ENCODE peak calls at places on chromosomes 16 and 17, in four cellular contexts. S, F, T and W are unnamed samples.

GRCh38 chr16:1428511-1428910 is 2.4 kb upstream of the PERCC1 start:
- DNase-seq in S (no peak), T (no peak), F (peak; percentile 23), W (peak; percentile 58)

GRCh38 chr17:78779848-78780247 is 2.2 kb downstream of the CYTH1 start:
- DNase-seq in T (no peak), S (no peak), F (peak; percentile 51), W (peak; percentile 38)

GRCh38 chr17:75872434-75873351 is 5.7 kb downstream of the TRIM47 start:
- DNase-seq in T (peak; percentile 96), F (peak; percentile 29), S (no peak), W (no peak)

GRCh38 chr17:61837175-61838051 is 25.9 kb downstream of the BRIP1 start:
- DNase-seq in F (peak; percentile 29), T (no peak), S (peak; percentile 34), W (no peak)

GRCh38 chr16:69917739-69918138 is 33.4 kb upstream of the CLEC18A start:
- DNase-seq in T (no peak), S (peak; percentile 85), F (no peak), W (no peak)

GRCh38 chr17:66753126-66753920 is 81.6 kb upstream of the CACNG5 start:
- DNase-seq in S (no peak), T (no peak), F (no peak), W (no peak)

GRCh38 chr16:26645629-26646028 is 421.1 kb upstream of the C16orf82 start:
- DNase-seq in F (peak; percentile 48), S (no peak), T (peak; percentile 81), W (no peak)

GRCh38 chr17:18259621-18260331 is 686 bp upstream of the MIEF2 start:
- DNase-seq in F (peak; percentile 4), T (no peak), S (no peak), W (no peak)

GRCh38 chr16:72840591-72841381 is 207.1 kb downstream of the ZFHX3 start:
- DNase-seq in T (no peak), F (no peak), S (no peak), W (no peak)